ENCODE peak calls at places on chromosome 18, in ten cellular contexts. H is sigmoid colon, C is ovary, S is HepG2, M is A549, Z is stomach, E is K562, R is transverse colon, G is GM12878, A is tibial nerve. L is an unnamed sample.
A peak's percentile ranks its signal among the peaks of the same experiment; 100 is the strongest.

GRCh38 chr18:26536032-26536431 is 12.3 kb downstream of the KCTD1 start:
- DNase-seq in H (no peak), C (no peak), S (no peak), M (no peak), Z (no peak), E (no peak), R (no peak), G (no peak), A (no peak), L (no peak)

GRCh38 chr18:59300676-59301285 is 17.7 kb downstream of the CPLX4 start:
- DNase-seq in H (no peak), C (no peak), S (no peak), M (no peak), Z (no peak), E (no peak), R (no peak), G (no peak), A (no peak), L (no peak)

GRCh38 chr18:9643549-9643948 is 29.2 kb upstream of the PPP4R1 start:
- DNase-seq in H (no peak), C (no peak), S (peak; percentile 75), M (peak; percentile 78), Z (no peak), E (no peak), R (no peak), G (no peak), A (no peak), L (no peak)

GRCh38 chr18:49021076-49021432 is 70.3 kb upstream of the SMAD7 start:
- DNase-seq in H (no peak), C (no peak), S (no peak), M (no peak), Z (no peak), E (no peak), R (no peak), G (no peak), A (no peak), L (no peak)

GRCh38 chr18:75087119-75088020 is 121.6 kb downstream of the PTGR3 start:
- DNase-seq in H (no peak), C (no peak), S (no peak), M (no peak), Z (no peak), E (no peak), R (no peak), G (no peak), A (no peak), L (peak; percentile 32)

GRCh38 chr18:9642799-9643445 is 28.6 kb upstream of the PPP4R1 start:
- DNase-seq in H (no peak), C (no peak), S (no peak), M (no peak), Z (no peak), E (no peak), R (no peak), G (no peak), A (no peak), L (no peak)

GRCh38 chr18:52636536-52636935 is 296.5 kb downstream of the DCC start:
- DNase-seq in H (no peak), C (no peak), S (peak; percentile 1), M (no peak), Z (no peak), E (no peak), R (peak; percentile 8), G (no peak), A (no peak), L (peak; percentile 69)

GRCh38 chr18:26702023-26702422 is 153.7 kb upstream of the KCTD1 start:
- DNase-seq in H (no peak), C (no peak), S (no peak), M (no peak), Z (no peak), E (no peak), R (no peak), G (no peak), A (no peak), L (no peak)

GRCh38 chr18:3221496-3221895 is 1.7 kb upstream of the MYOM1 start:
- DNase-seq in H (no peak), C (no peak), S (no peak), M (no peak), Z (no peak), E (no peak), R (no peak), G (no peak), A (no peak), L (no peak)

GRCh38 chr18:57915848-57916596 is 112.9 kb upstream of the ATP8B1 start:
- DNase-seq in H (no peak), C (no peak), S (peak; percentile 17), M (no peak), Z (no peak), E (no peak), R (peak; percentile 38), G (no peak), A (no peak), L (no peak)

GRCh38 chr18:59715966-59716369 is 18.7 kb upstream of the CCBE1 start:
- DNase-seq in H (no peak), C (no peak), S (no peak), M (peak; percentile 40), Z (no peak), E (no peak), R (no peak), G (no peak), A (no peak), L (no peak)

GRCh38 chr18:57619881-57620280 is 1.8 kb downstream of the NARS1 start:
- DNase-seq in H (no peak), C (no peak), S (no peak), M (no peak), Z (no peak), E (no peak), R (no peak), G (no peak), A (no peak), L (no peak)

GRCh38 chr18:24560511-24560981 is 100.1 kb downstream of the HRH4 start:
- DNase-seq in H (no peak), C (no peak), S (no peak), M (no peak), Z (no peak), E (no peak), R (no peak), G (no peak), A (no peak), L (no peak)

GRCh38 chr18:37565985-37566478 is 434 bp upstream of the CELF4 start:
- DNase-seq in H (peak; percentile 61), C (peak; percentile 53), S (no peak), M (peak; percentile 32), Z (peak; percentile 33), E (peak; percentile 17), R (no peak), G (no peak), A (no peak), L (no peak)

GRCh38 chr18:53747761-53748160 is 476.7 kb downstream of the MBD2 start:
- DNase-seq in H (no peak), C (no peak), S (no peak), M (no peak), Z (no peak), E (no peak), R (no peak), G (no peak), A (no peak), L (no peak)

GRCh38 chr18:56130481-56130880 is 507.9 kb downstream of the TXNL1 start:
- DNase-seq in H (no peak), C (no peak), S (no peak), M (no peak), Z (no peak), E (no peak), R (no peak), G (no peak), A (no peak), L (no peak)

GRCh38 chr18:48390641-48391040 is 18.5 kb downstream of the ZBTB7C start:
- DNase-seq in H (no peak), C (no peak), S (no peak), M (no peak), Z (no peak), E (no peak), R (no peak), G (no peak), A (no peak), L (no peak)

GRCh38 chr18:63236417-63236816 is 83.2 kb downstream of the BCL2 start:
- DNase-seq in H (no peak), C (no peak), S (no peak), M (no peak), Z (no peak), E (no peak), R (no peak), G (no peak), A (peak; percentile 39), L (no peak)
- H3K4me3 ChIP-seq in H (no peak overlapping the region), C (no peak overlapping the region), S (no peak overlapping the region), M (no peak overlapping the region), Z (no peak overlapping the region), E (no peak overlapping the region), R (no peak overlapping the region), G (no peak overlapping the region), A (no peak overlapping the region), L (no peak overlapping the region)

GRCh38 chr18:28267878-28268625 is 91.1 kb upstream of the CDH2 start:
- DNase-seq in H (no peak), C (no peak), S (no peak), M (no peak), Z (no peak), E (no peak), R (no peak), G (no peak), A (no peak), L (no peak)
- TF ChIP-seq EP300 in H (no peak), C (no peak), S (no peak), M (no peak), Z (no peak), E (no peak), R (no peak), G (no peak), A (no peak), L (no peak)

GRCh38 chr18:61333271-61333745 is at the start of gene CDH20:
- DNase-seq in H (no peak), C (no peak), S (no peak), M (no peak), Z (no peak), E (no peak), R (no peak), G (no peak), A (no peak), L (no peak)
- H3K4me3 ChIP-seq in H (peak within 1 kb of the TSS; percentile 26), C (no peak within 1 kb of the TSS), S (no peak within 1 kb of the TSS), M (no peak within 1 kb of the TSS), Z (peak within 1 kb of the TSS; percentile 24), E (no peak within 1 kb of the TSS), R (peak within 1 kb of the TSS; percentile 38), G (no peak within 1 kb of the TSS), A (peak within 1 kb of the TSS; percentile 31), L (peak within 1 kb of the TSS; percentile 61)

GRCh38 chr18:44673256-44673950 is 7.3 kb upstream of the SETBP1 start:
- DNase-seq in H (no peak), C (no peak), S (no peak), M (no peak), Z (no peak), E (no peak), R (no peak), G (no peak), A (no peak), L (no peak)

GRCh38 chr18:44671914-44672313 is 8.8 kb upstream of the SETBP1 start:
- DNase-seq in H (no peak), C (no peak), S (no peak), M (no peak), Z (no peak), E (no peak), R (no peak), G (no peak), A (no peak), L (no peak)

GRCh38 chr18:44668280-44668975 is 12.3 kb upstream of the SETBP1 start:
- DNase-seq in H (no peak), C (no peak), S (no peak), M (no peak), Z (no peak), E (no peak), R (no peak), G (no peak), A (no peak), L (no peak)

GRCh38 chr18:44677933-44678332 is 2.8 kb upstream of the SETBP1 start:
- DNase-seq in H (no peak), C (no peak), S (no peak), M (no peak), Z (no peak), E (no peak), R (no peak), G (no peak), A (no peak), L (no peak)

GRCh38 chr18:44672506-44672905 is 8.2 kb upstream of the SETBP1 start:
- DNase-seq in H (no peak), C (no peak), S (no peak), M (no peak), Z (no peak), E (no peak), R (no peak), G (no peak), A (no peak), L (no peak)
- TF ChIP-seq EP300 in H (no peak), C (no peak), S (no peak), M (no peak), Z (no peak), E (no peak), R (no peak), G (no peak), A (no peak), L (no peak)

L was measured in H1.